ENCODE peak calls at places on chromosomes 7 and 10, in seven cellular contexts. K is IMR-90; M is HL-60; I is CD4-positive, alpha-beta T cell; O is thoracic aorta; S is WERI-Rb-1; C is suprapubic skin. E is an unnamed sample.

GRCh38 chr10:104353325-104354048 is at the start of gene CFAP58:
- DNase-seq in K (peak), M (peak), I (peak), O (peak), S (peak), C (peak), E (peak)

GRCh38 chr7:151736403-151736909 is 140.5 kb downstream of the PRKAG2 start:
- DNase-seq in K (peak), M (no peak), I (no peak), O (peak), S (peak), C (peak), E (peak)

GRCh38 chr10:65719790-65720189 is 1206.0 kb upstream of the LRRTM3 start:
- DNase-seq in K (no peak), M (no peak), I (no peak), O (no peak), S (no peak), C (no peak), E (no peak)

GRCh38 chr7:50793115-50793946 is 10.6 kb upstream of the GRB10 start:
- DNase-seq in K (peak), M (peak), I (peak), O (no peak), S (peak), C (no peak), E (peak)

GRCh38 chr10:77392851-77393250 is 244.8 kb downstream of the KCNMA1 start:
- DNase-seq in K (peak), M (no peak), I (no peak), O (peak), S (no peak), C (no peak), E (peak)

GRCh38 chr7:343227-343822 is 53.4 kb downstream of the FOXL3 start:
- DNase-seq in K (no peak), M (no peak), I (no peak), O (no peak), S (no peak), C (no peak), E (no peak)

GRCh38 chr7:114629762-114630161 is 215.1 kb downstream of the FOXP2 start:
- DNase-seq in K (no peak), M (no peak), I (no peak), O (no peak), S (no peak), C (no peak), E (no peak)

GRCh38 chr7:26196305-26196704 is 4.2 kb downstream of the HNRNPA2B1 start:
- DNase-seq in K (no peak), M (no peak), I (no peak), O (no peak), S (no peak), C (no peak), E (no peak)

GRCh38 chr7:20839196-20839735 is 52.6 kb upstream of the SP8 start:
- DNase-seq in K (no peak), M (no peak), I (no peak), O (no peak), S (no peak), C (no peak), E (no peak)

GRCh38 chr10:73414230-73414981 is 548 bp upstream of the ANXA7 start:
- DNase-seq in K (no peak), M (no peak), I (no peak), O (no peak), S (no peak), C (no peak), E (no peak)

GRCh38 chr7:140294454-140294853 is 103.9 kb downstream of the SLC37A3 start:
- DNase-seq in K (no peak), M (peak), I (no peak), O (no peak), S (no peak), C (no peak), E (no peak)
- TF ChIP-seq CTCF in K (no peak), M (no peak), I (no peak), O (no peak), S (no peak), C (no peak), E (no peak)

GRCh38 chr7:141641876-141642275 is 60.1 kb downstream of the DENND11 start:
- DNase-seq in K (no peak), M (no peak), I (no peak), O (no peak), S (no peak), C (no peak), E (no peak)
- TF ChIP-seq CTCF in K (no peak), M (no peak), I (no peak), O (no peak), S (peak), C (no peak), E (no peak)

GRCh38 chr7:121397832-121398231 is 1.7 kb upstream of the FAM3C start:
- DNase-seq in K (no peak), M (no peak), I (no peak), O (no peak), S (no peak), C (no peak), E (no peak)

GRCh38 chr7:121395494-121395960 is 581 bp downstream of the FAM3C start:
- DNase-seq in K (peak), M (peak), I (peak), O (no peak), S (no peak), C (no peak), E (no peak)

GRCh38 chr7:121397346-121397745 is 1.2 kb upstream of the FAM3C start:
- DNase-seq in K (no peak), M (no peak), I (no peak), O (no peak), S (no peak), C (no peak), E (no peak)

GRCh38 chr7:121395961-121396757 is at the start of gene FAM3C:
- DNase-seq in K (peak), M (peak), I (peak), O (peak), S (peak), C (peak), E (peak)

DNA sequence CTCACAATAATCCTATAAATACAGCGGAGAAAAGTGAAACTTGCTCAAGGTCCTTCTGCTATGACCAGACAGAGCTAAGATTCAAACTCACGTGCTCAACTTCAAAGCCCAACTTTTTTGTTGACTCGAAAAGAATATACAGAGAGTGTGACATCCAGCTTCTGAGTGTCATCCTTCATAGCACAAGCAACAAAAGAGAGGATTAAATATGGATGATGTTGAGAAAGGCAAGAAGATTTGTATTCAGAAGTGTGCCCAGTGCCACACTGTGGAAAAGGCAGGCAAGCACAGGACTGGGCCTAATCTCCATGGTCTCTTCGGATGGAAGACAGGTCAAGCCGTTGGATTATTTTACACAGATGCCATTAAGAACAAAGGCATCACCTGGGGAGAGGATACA is 2.1 kb upstream of the FAM3C start:
- DNase-seq in K (no peak), M (no peak), I (no peak), O (no peak), S (peak), C (no peak), E (no peak)
- TF ChIP-seq CTCF in K (peak), M (no peak), I (no peak), O (no peak), S (peak), C (no peak), E (peak)

DNA sequence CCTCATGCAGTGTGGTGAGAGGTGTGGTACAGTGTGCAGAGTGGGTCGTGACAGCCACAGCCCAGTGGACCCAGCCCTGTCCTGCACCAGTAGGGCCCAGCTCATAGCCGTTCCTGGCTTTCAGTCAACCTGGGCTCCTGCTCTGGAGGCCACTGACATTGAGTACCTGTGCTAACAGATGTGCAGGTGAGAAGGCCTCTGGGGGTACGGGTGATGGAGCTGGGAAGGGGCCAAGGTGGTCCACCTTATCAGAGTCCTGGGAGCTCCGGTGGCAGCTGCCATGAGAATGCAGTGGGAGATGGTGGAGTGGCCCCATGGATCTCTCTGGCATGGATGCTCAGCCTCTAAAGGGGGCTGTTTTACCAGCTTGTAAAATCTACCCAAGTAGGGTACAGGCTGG is 6.1 kb upstream of the TBRG4 start:
- DNase-seq in K (no peak), M (no peak), I (no peak), O (no peak), S (no peak), C (peak), E (no peak)
- TF ChIP-seq CTCF in K (no peak), M (no peak), I (no peak), O (no peak), S (no peak), C (no peak), E (no peak)

DNA sequence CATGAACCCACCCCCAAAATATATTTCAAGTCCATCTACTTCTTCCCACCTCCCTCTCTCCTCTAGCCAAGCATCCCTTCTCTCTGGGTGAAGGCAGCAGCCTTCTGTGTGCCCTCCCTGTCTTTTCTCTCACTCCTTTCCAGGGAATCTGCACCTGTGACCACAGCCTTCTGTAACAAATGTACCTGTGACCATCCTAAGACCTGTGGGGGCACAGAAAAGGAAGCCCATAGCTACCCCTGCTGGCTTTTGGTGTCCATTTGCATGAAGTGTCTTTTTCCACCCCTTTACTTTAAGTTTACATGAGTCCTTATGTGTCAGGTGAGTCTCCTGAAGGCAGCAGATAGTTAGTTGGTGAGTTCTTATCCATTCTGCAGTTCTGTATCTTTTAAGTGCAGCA is 2.0 kb upstream of the TBXAS1 start:
- DNase-seq in K (no peak), M (no peak), I (no peak), O (no peak), S (peak), C (no peak), E (no peak)
- TF ChIP-seq CTCF in K (no peak), M (no peak), I (no peak), O (no peak), S (peak), C (no peak), E (no peak)

GRCh38 chr7:29641651-29642050 is 78.0 kb downstream of the PRR15 start:
- DNase-seq in K (no peak), M (no peak), I (no peak), O (no peak), S (no peak), C (no peak), E (no peak)

GRCh38 chr7:29639386-29639785 is 75.8 kb downstream of the PRR15 start:
- DNase-seq in K (no peak), M (no peak), I (no peak), O (no peak), S (no peak), C (no peak), E (no peak)

GRCh38 chr7:29639887-29640600 is 76.4 kb downstream of the PRR15 start:
- DNase-seq in K (no peak), M (no peak), I (no peak), O (no peak), S (no peak), C (no peak), E (no peak)

GRCh38 chr7:29637374-29637773 is 73.7 kb downstream of the PRR15 start:
- DNase-seq in K (no peak), M (no peak), I (no peak), O (no peak), S (no peak), C (no peak), E (no peak)

DNA sequence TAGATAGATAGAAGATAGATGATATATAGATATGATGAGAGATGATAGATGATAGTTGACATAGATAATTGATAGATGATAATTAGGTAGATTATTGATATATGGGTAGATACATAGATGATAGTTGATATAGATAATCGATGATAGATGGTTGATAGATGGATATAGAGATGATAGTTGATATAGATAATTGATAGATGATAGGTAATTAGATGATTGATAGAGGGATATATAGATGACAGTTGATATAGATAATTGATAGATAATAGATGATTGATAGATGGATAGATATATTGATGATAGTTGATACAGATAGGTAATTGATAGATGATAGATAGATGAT is 72.3 kb downstream of the PRR15 start:
- DNase-seq in K (no peak), M (no peak), I (no peak), O (no peak), S (no peak), C (no peak), E (no peak)
- TF ChIP-seq CTCF in K (no peak), M (no peak), I (no peak), O (no peak), S (no peak), C (no peak), E (peak)

DNA sequence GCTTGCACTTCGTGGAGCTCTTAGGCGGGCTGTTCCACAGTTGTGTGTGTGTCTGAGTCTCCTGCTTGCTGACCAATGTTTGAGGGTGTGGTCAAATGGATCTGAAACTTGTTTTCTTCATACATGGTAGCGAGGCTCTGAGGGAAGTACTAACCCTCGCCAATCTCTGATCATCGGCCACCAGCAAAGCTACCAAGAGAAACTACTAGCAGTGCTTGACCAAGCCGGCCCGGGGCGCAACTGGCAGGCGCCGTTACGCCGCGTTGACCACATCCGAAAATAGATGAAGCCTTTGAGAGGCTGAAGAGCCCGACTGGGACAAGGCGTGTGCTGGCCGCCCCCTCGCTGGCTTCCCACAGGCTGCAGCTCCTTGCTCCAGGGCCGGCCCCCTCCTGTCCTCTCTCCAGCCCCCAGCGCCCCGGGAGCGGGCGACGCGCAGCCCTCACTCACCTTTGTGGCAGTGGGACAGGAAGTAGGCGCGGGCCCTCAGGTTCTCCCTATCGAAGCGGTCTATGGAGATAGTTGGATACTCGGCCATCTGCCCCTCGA is 370 bp downstream of the DCLRE1C start:
- DNase-seq in K (peak), M (no peak), I (no peak), O (peak), S (no peak), C (no peak), E (peak)
- TF ChIP-seq CTCF in K (peak), M (no peak), I (no peak), O (peak), S (no peak), C (no peak), E (peak)